ENCODE peak calls at places on chromosome X, in four cellular contexts. U is kidney; R is IMR-90; Q is CD8-positive, alpha-beta T cell. E is an unnamed sample.

GRCh38 chrX:150363561-150364346 is 637 bp downstream of the MAMLD1 start:
- DNase-seq in R (peak), Q (no peak), U (peak), E (no peak)

GRCh38 chrX:2664497-2664896 is 26.6 kb upstream of the CD99 start:
- DNase-seq in Q (no peak), U (no peak), R (peak), E (no peak)

GRCh38 chrX:150919401-150919800 is 20.9 kb upstream of the CD99L2 start:
- DNase-seq in Q (no peak), U (no peak), R (no peak), E (no peak)

GRCh38 chrX:41963348-41963747 is 40.0 kb upstream of the CASK start:
- DNase-seq in U (no peak), Q (no peak), R (no peak), E (no peak)

GRCh38 chrX:8868070-8868795 is 67.0 kb upstream of the FAM9A start:
- DNase-seq in Q (no peak), R (peak), U (no peak), E (no peak)

GRCh38 chrX:99933865-99934264 is 476.2 kb downstream of the PCDH19 start:
- DNase-seq in U (no peak), Q (no peak), R (no peak), E (no peak)

GRCh38 chrX:123731258-123731986 is 1.4 kb downstream of the THOC2 start:
- DNase-seq in R (peak), Q (no peak), U (no peak), E (no peak)

GRCh38 chrX:8783100-8784098 is 17.8 kb downstream of the FAM9A start:
- DNase-seq in R (peak), U (peak), Q (peak), E (no peak)

GRCh38 chrX:108250654-108251579 is 159.3 kb downstream of the ATG4A start:
- DNase-seq in Q (no peak), U (no peak), R (no peak), E (peak)

GRCh38 chrX:135324463-135324862 is 15.2 kb downstream of the ETDC start:
- DNase-seq in Q (no peak), R (no peak), U (no peak), E (no peak)

GRCh38 chrX:16175329-16175728 is 8.0 kb downstream of the MAGEB17 start:
- DNase-seq in U (no peak), Q (no peak), R (no peak), E (no peak)

GRCh38 chrX:15151267-15152196 is 118.4 kb downstream of the ASB9 start:
- DNase-seq in U (no peak), Q (no peak), R (no peak), E (no peak)

GRCh38 chrX:41779058-41779564 is 55.1 kb downstream of the GPR82 start:
- DNase-seq in U (no peak), Q (no peak), R (peak), E (no peak)

GRCh38 chrX:46628406-46629371 is 55.1 kb downstream of the CHST7 start:
- DNase-seq in U (no peak), Q (no peak), R (peak), E (no peak)

GRCh38 chrX:140480765-140481164 is 24.1 kb downstream of the SOX3 start:
- DNase-seq in R (no peak), U (no peak), Q (no peak), E (no peak)

GRCh38 chrX:50648151-50648550 is 165.8 kb downstream of the SHROOM4 start:
- DNase-seq in U (no peak), Q (no peak), R (peak), E (no peak)

GRCh38 chrX:71292669-71293379 is 8.7 kb upstream of the ITGB1BP2 start:
- DNase-seq in R (peak), U (no peak), Q (no peak), E (no peak)

GRCh38 chrX:97320305-97320704 is 436.6 kb downstream of the RPA4 start:
- DNase-seq in U (no peak), R (no peak), Q (no peak), E (no peak)

GRCh38 chrX:141701081-141701480 is 2.5 kb upstream of the SPANXD start:
- DNase-seq in U (no peak), Q (no peak), R (no peak), E (no peak)

GRCh38 chrX:71214604-71215334 is 8.3 kb upstream of the GJB1 start:
- DNase-seq in R (no peak), U (peak), Q (no peak), E (no peak)

GRCh38 chrX:68852046-68852445 is 23.2 kb downstream of the EFNB1 start:
- DNase-seq in R (no peak), Q (no peak), U (no peak), E (no peak)

GRCh38 chrX:3527166-3527565 is 180.7 kb upstream of the MXRA5 start:
- DNase-seq in Q (no peak), R (peak), U (no peak), E (no peak)

GRCh38 chrX:136064661-136065043 is 79.4 kb downstream of the SLC9A6 start:
- DNase-seq in U (no peak), R (peak), Q (no peak), E (no peak)

GRCh38 chrX:120514236-120514635 is 45.1 kb upstream of the LAMP2 start:
- DNase-seq in Q (no peak), U (no peak), R (peak), E (no peak)

GRCh38 chrX:5415738-5416137 is 812.9 kb downstream of the NLGN4X start:
- DNase-seq in R (no peak), U (no peak), Q (no peak), E (no peak)

GRCh38 chrX:149462849-149463248 is 42.3 kb downstream of the IDS start:
- DNase-seq in R (no peak), Q (no peak), U (no peak), E (no peak)

GRCh38 chrX:74534569-74535038 is 79.8 kb downstream of the RLIM start:
- DNase-seq in Q (no peak), R (peak), U (no peak), E (no peak)

GRCh38 chrX:110418220-110418856 is 59.7 kb downstream of the RTL9 start:
- DNase-seq in R (peak), Q (no peak), U (no peak), E (no peak)

GRCh38 chrX:71250856-71251255 is 3.1 kb downstream of the ZMYM3 start:
- DNase-seq in Q (no peak), U (no peak), R (no peak), E (no peak)

GRCh38 chrX:12814434-12814833 is 23.2 kb downstream of the PRPS2 start:
- DNase-seq in R (peak), Q (no peak), U (no peak), E (no peak)

GRCh38 chrX:39560285-39560684 is 537.5 kb downstream of the BCOR start:
- DNase-seq in Q (no peak), U (no peak), R (no peak), E (no peak)

GRCh38 chrX:118259213-118259612 is 86.7 kb upstream of the WDR44 start:
- DNase-seq in Q (no peak), U (no peak), R (no peak), E (no peak)

E was measured in sciatic nerve.